ENCODE peak calls at places on chromosomes 16 and 17, in nine cellular contexts. S is activated CD4-positive, alpha-beta memory T cell treated with anti-CD3 and anti-CD28 coated beads, Interleukin-2, amount 10 ng/mL, durations not matched to agents 7 days and 5 days; R is AML-193; Z is cardiac muscle cell; M is mucosa of gallbladder; U is dermis blood vessel endothelial cell; B is chondrocyte; P is fibroblast of pulmonary artery; W is NCI-H1694. Q is an unnamed sample.

GRCh38 chr16:57689772-57690558 is 4.6 kb upstream of the DRC7 start:
- DNase-seq in S (peak), R (peak), Z (peak), M (no peak), U (peak), B (no peak), P (no peak), W (no peak), Q (no peak)

GRCh38 chr17:50883850-50884291 is 17.7 kb upstream of the TOB1 start:
- DNase-seq in S (no peak), R (peak), Z (no peak), M (no peak), U (no peak), B (no peak), P (no peak), W (no peak), Q (peak)

GRCh38 chr16:25395528-25395927 is 137.9 kb upstream of the ZKSCAN2 start:
- DNase-seq in S (no peak), R (no peak), Z (no peak), M (no peak), U (no peak), B (no peak), P (no peak), W (no peak), Q (no peak)

GRCh38 chr17:47959825-47960655 is 2.4 kb upstream of the PRR15L start:
- DNase-seq in S (no peak), R (no peak), Z (no peak), M (no peak), U (no peak), B (no peak), P (no peak), W (no peak), Q (no peak)

GRCh38 chr17:74454197-74455024 is 12.0 kb upstream of the CD300A start:
- DNase-seq in S (no peak), R (peak), Z (no peak), M (peak), U (no peak), B (no peak), P (peak), W (peak), Q (peak)

GRCh38 chr17:81210868-81211267 is 11.9 kb downstream of the CEP131 start:
- DNase-seq in S (no peak), R (no peak), Z (no peak), M (no peak), U (peak), B (no peak), P (no peak), W (no peak), Q (no peak)

GRCh38 chr16:63612462-63613227 is 1509.2 kb downstream of the CDH11 start:
- DNase-seq in S (no peak), R (no peak), Z (no peak), M (no peak), U (no peak), B (no peak), P (peak), W (no peak), Q (no peak)

GRCh38 chr17:38705523-38705802 is 390 bp downstream of the MLLT6 start:
- DNase-seq in S (no peak), R (no peak), Z (no peak), M (no peak), U (no peak), B (no peak), P (no peak), W (no peak), Q (no peak)

GRCh38 chr16:84194018-84194417 is 3.1 kb downstream of the ADAD2 start:
- DNase-seq in S (no peak), R (no peak), Z (no peak), M (no peak), U (no peak), B (no peak), P (no peak), W (no peak), Q (no peak)

GRCh38 chr17:78132086-78132676 is 1.6 kb downstream of the TMC8 start:
- DNase-seq in S (peak), R (no peak), Z (peak), M (no peak), U (no peak), B (peak), P (no peak), W (no peak), Q (peak)

GRCh38 chr16:57810197-57811024 is 8.1 kb upstream of the KIFC3 start:
- DNase-seq in S (peak), R (peak), Z (no peak), M (peak), U (peak), B (no peak), P (peak), W (no peak), Q (peak)

Q was measured in CD14-positive monocyte.